ENCODE peak calls at places on chromosomes 7 and 10, in six cellular contexts. K, Y, S, T, N and Z are unnamed samples.
A peak's percentile ranks its signal among the peaks of the same experiment; 100 is the strongest.

GRCh38 chr7:149753370-149754233 is 19.8 kb downstream of the ZNF467 start:
- DNase-seq in K (no peak), S (peak; percentile 58), Y (peak; percentile 55), N (peak; percentile 74), T (no peak), Z (peak; percentile 25)

GRCh38 chr10:34010891-34011290 is 676.4 kb upstream of the NRP1 start:
- DNase-seq in T (no peak), S (no peak), Y (no peak), K (no peak), N (no peak), Z (peak; percentile 41)

GRCh38 chr10:94205370-94205930 is 157.3 kb downstream of the NOC3L start:
- DNase-seq in S (no peak), T (no peak), K (no peak), N (no peak), Y (no peak), Z (peak; percentile 42)

GRCh38 chr7:15686957-15687644 is 618 bp upstream of the MEOX2 start:
- DNase-seq in Y (no peak), S (peak; percentile 36), T (no peak), N (no peak), K (peak; percentile 12), Z (no peak)

GRCh38 chr10:71802235-71802634 is 28.9 kb upstream of the VSIR start:
- DNase-seq in T (no peak), Y (no peak), N (no peak), K (no peak), S (no peak), Z (no peak)

GRCh38 chr10:36725581-36726520 is 399.5 kb upstream of the ANKRD30A start:
- DNase-seq in T (peak; percentile 62), K (peak; percentile 69), Y (peak; percentile 75), N (peak; percentile 70), S (peak; percentile 86), Z (peak; percentile 88)

GRCh38 chr7:6631605-6632004 is 5.5 kb upstream of the ZNF316 start:
- DNase-seq in S (no peak), K (no peak), N (no peak), Y (no peak), T (no peak), Z (no peak)

GRCh38 chr7:4051696-4052095 is 630.4 kb upstream of the FOXK1 start:
- DNase-seq in N (no peak), Y (no peak), T (no peak), K (no peak), S (no peak), Z (no peak)

GRCh38 chr10:97499561-97500296 is 1.0 kb downstream of the UBTD1 start:
- DNase-seq in N (peak; percentile 49), S (no peak), T (no peak), Y (peak; percentile 66), K (no peak), Z (peak; percentile 55)

DNA sequence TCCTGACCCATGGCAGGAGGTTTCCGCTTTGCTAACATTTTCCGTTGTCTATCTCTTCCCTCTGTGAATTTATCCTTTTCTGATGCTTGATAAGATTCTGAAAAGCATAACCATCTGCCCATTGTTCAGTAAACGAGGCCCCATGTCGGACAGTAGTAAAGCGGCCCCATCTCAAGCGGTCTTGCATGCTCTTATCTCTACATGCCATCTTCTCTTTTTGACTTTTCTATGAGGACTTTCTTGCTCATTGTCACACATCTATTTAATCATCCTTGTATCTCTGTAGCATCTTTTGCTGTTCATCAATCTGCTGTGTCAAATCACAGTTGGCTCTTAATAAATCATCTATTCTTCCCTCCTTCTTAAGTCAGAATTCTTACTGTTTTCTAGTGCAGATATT is 37.6 kb downstream of the ZNF248 start:
- DNase-seq in S (no peak), Y (no peak), N (no peak), K (no peak), T (no peak), Z (no peak)
- H3K9me3 ChIP-seq in S (peaks cover 64% of the 10 kb centered on the region), Y (peaks cover 81% of the 10 kb centered on the region), N (peaks cover 21% of the 10 kb centered on the region), K (no peaks in the 10 kb centered on the region), T (peaks cover 72% of the 10 kb centered on the region), Z (peaks cover 23% of the 10 kb centered on the region)

GRCh38 chr7:21371371-21371770 is 56.5 kb upstream of the SP4 start:
- DNase-seq in K (peak; percentile 24), T (no peak), S (no peak), Y (no peak), N (no peak), Z (no peak)

GRCh38 chr7:21370283-21370982 is 57.5 kb upstream of the SP4 start:
- DNase-seq in Y (no peak), N (no peak), T (no peak), S (no peak), K (no peak), Z (no peak)

GRCh38 chr7:21377545-21377944 is 50.3 kb upstream of the SP4 start:
- DNase-seq in Y (no peak), T (no peak), S (no peak), N (no peak), K (no peak), Z (no peak)

GRCh38 chr7:21368317-21368716 is 59.6 kb upstream of the SP4 start:
- DNase-seq in N (no peak), K (no peak), S (no peak), T (no peak), Y (no peak), Z (no peak)

DNA sequence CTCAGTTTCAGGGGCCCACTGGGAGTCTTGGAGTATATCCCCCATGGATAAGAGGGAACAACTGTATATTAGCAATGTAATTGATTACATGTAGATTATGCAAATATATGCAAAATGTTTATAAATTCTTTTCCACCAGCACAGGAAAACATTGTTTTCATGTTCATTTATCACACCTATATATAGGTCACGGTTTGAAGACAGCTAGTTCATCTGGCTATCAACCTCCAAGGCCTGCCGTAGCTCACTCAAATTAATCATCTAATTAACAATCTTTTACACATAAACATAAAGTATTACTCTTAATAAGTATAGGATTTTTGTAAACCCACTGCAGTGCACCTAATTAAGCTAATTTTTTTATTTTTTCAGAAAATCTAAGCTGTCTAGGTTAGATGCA is 53.7 kb upstream of the SP4 start:
- DNase-seq in T (no peak), S (no peak), Y (no peak), N (no peak), K (no peak), Z (no peak)
- H4K91ac ChIP-seq in T (no peak overlapping the region), S (no peak overlapping the region), Y (no peak overlapping the region), N (no peak overlapping the region), K (no peak overlapping the region), Z (no peak overlapping the region)

DNA sequence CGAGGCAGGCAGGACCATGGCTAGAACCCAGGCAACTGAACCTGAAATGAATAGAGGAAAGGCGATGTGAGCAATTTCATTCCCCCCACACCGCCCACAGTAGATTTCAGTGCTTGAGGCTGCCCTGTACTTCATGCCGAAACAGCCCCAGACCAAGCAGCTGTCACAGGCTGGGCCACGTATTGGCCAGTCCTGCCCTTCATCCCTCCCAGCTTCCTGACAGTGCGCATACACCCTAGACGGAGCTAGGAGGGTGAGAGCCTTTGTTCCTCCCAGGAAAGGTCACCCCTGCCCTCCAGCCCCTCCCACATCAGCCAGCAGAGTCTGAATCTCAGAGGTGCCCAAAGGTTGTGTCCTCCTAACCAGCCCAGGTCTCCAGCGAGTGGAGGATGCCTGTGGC is 98.8 kb downstream of the ZMIZ1 start:
- DNase-seq in K (no peak), S (no peak), Y (no peak), T (no peak), N (no peak), Z (no peak)
- H3K9me3 ChIP-seq in K (no peaks in the 10 kb centered on the region), S (no peaks in the 10 kb centered on the region), Y (no peaks in the 10 kb centered on the region), T (no peaks in the 10 kb centered on the region), N (peaks cover 3% of the 10 kb centered on the region), Z (no peaks in the 10 kb centered on the region)

GRCh38 chr10:124375691-124376090 is 43.0 kb downstream of the OAT start:
- DNase-seq in N (no peak), T (no peak), Y (no peak), S (no peak), K (no peak), Z (no peak)
- H4K91ac ChIP-seq in N (no peak overlapping the region), T (peak overlapping the region; percentile 29), Y (no peak overlapping the region), S (no peak overlapping the region), K (no peak overlapping the region), Z (no peak overlapping the region)

DNA sequence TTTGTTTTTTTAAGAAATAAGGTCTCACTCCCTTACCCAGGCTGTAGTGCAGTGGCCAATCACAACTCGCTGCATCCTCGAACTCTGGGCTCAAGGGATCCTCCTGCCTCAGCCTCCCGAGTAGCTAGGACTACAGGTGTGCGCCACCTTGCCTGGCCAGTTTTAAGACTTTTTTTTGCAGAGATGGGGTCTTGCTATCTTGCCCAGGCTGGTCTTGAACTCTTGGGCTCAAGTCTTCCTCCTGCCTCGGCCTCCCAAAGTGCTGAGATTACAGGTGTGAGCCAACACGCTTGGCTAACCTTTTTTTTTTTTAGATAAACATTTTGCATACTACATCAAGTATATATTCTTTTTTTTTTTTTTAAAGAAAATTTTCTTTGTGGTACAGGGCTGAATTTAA is 18.2 kb downstream of the SEC23IP start:
- DNase-seq in N (no peak), K (no peak), T (no peak), Y (no peak), S (no peak), Z (no peak)
- H3K9me3 ChIP-seq in N (no peaks in the 10 kb centered on the region), K (no peaks in the 10 kb centered on the region), T (no peaks in the 10 kb centered on the region), Y (no peaks in the 10 kb centered on the region), S (no peaks in the 10 kb centered on the region), Z (no peaks in the 10 kb centered on the region)